ENCODE peak calls at places on chromosome 12, in four cellular contexts. S is HCT116, U is SK-N-SH, B is K562. L is an unnamed sample.
A peak's percentile ranks its signal among the peaks of the same experiment; 100 is the strongest.

GRCh38 chr12:132711169-132711843 is 664 bp downstream of the PGAM5 start:
- DNase-seq in S (no peak), U (peak; percentile 79), B (peak; percentile 44), L (no peak)

GRCh38 chr12:75815756-75816155 is 215.8 kb downstream of the PHLDA1 start:
- DNase-seq in S (no peak), U (no peak), B (no peak), L (no peak)

GRCh38 chr12:118430516-118430915 is 54.2 kb downstream of the SUDS3 start:
- DNase-seq in S (no peak), U (no peak), B (no peak), L (no peak)

GRCh38 chr12:133023566-133023965 is 13.7 kb upstream of the ZNF84 start:
- DNase-seq in S (no peak), U (no peak), B (no peak), L (no peak)

GRCh38 chr12:54381136-54381535 is 3.4 kb downstream of the ZNF385A start:
- DNase-seq in S (no peak), U (no peak), B (no peak), L (no peak)

GRCh38 chr12:91418691-91419090 is 236.1 kb upstream of the DCN start:
- DNase-seq in S (no peak), U (no peak), B (no peak), L (no peak)

GRCh38 chr12:115450017-115450416 is 766.0 kb upstream of the TBX3 start:
- DNase-seq in S (no peak), U (no peak), B (no peak), L (no peak)

GRCh38 chr12:16568873-16569272 is 37.1 kb downstream of the LMO3 start:
- DNase-seq in S (no peak), U (no peak), B (no peak), L (no peak)

GRCh38 chr12:74906224-74906623 is 303.4 kb downstream of the KCNC2 start:
- DNase-seq in S (no peak), U (no peak), B (no peak), L (peak; percentile 14)

GRCh38 chr12:62205348-62205747 is 54.9 kb upstream of the USP15 start:
- DNase-seq in S (no peak), U (no peak), B (no peak), L (peak; percentile 63)

GRCh38 chr12:49633703-49634311 is 10.4 kb downstream of the PRPF40B start:
- DNase-seq in S (no peak), U (no peak), B (no peak), L (no peak)

GRCh38 chr12:94380507-94380906 is 79.2 kb downstream of the CEP83 start:
- DNase-seq in S (no peak), U (no peak), B (no peak), L (peak; percentile 54)

GRCh38 chr12:64813733-64814132 is 10.7 kb upstream of the TBC1D30 start:
- DNase-seq in S (no peak), U (no peak), B (no peak), L (no peak)

GRCh38 chr12:74752196-74752595 is 214.6 kb downstream of the ATXN7L3B start:
- DNase-seq in S (no peak), U (no peak), B (no peak), L (no peak)

GRCh38 chr12:127245009-127245408 is 1022.0 kb upstream of the TMEM132C start:
- DNase-seq in S (no peak), U (no peak), B (no peak), L (no peak)

GRCh38 chr12:12715128-12715458 is 2.1 kb upstream of the CDKN1B start:
- DNase-seq in S (no peak), U (no peak), B (no peak), L (no peak)

GRCh38 chr12:131929530-131930456 is 717 bp downstream of the PUS1 start:
- DNase-seq in S (no peak), U (peak; percentile 73), B (peak; percentile 78), L (no peak)

GRCh38 chr12:108618079-108618952 is 15.4 kb downstream of the SELPLG start:
- DNase-seq in S (peak; percentile 64), U (peak; percentile 86), B (peak; percentile 84), L (peak; percentile 55)

GRCh38 chr12:116524311-116524710 is 34.9 kb upstream of the MAP1LC3B2 start:
- DNase-seq in S (no peak), U (no peak), B (no peak), L (no peak)

GRCh38 chr12:45234134-45234865 is 18.4 kb downstream of the ANO6 start:
- DNase-seq in S (peak; percentile 88), U (peak; percentile 33), B (peak; percentile 72), L (peak; percentile 92)

GRCh38 chr12:45232771-45233372 is 17.0 kb downstream of the ANO6 start:
- DNase-seq in S (peak; percentile 89), U (no peak), B (peak; percentile 48), L (peak; percentile 66)

GRCh38 chr12:45231515-45232145 is 15.7 kb downstream of the ANO6 start:
- DNase-seq in S (no peak), U (no peak), B (no peak), L (peak; percentile 65)

GRCh38 chr12:45232146-45232731 is 16.3 kb downstream of the ANO6 start:
- DNase-seq in S (no peak), U (no peak), B (no peak), L (no peak)

DNA sequence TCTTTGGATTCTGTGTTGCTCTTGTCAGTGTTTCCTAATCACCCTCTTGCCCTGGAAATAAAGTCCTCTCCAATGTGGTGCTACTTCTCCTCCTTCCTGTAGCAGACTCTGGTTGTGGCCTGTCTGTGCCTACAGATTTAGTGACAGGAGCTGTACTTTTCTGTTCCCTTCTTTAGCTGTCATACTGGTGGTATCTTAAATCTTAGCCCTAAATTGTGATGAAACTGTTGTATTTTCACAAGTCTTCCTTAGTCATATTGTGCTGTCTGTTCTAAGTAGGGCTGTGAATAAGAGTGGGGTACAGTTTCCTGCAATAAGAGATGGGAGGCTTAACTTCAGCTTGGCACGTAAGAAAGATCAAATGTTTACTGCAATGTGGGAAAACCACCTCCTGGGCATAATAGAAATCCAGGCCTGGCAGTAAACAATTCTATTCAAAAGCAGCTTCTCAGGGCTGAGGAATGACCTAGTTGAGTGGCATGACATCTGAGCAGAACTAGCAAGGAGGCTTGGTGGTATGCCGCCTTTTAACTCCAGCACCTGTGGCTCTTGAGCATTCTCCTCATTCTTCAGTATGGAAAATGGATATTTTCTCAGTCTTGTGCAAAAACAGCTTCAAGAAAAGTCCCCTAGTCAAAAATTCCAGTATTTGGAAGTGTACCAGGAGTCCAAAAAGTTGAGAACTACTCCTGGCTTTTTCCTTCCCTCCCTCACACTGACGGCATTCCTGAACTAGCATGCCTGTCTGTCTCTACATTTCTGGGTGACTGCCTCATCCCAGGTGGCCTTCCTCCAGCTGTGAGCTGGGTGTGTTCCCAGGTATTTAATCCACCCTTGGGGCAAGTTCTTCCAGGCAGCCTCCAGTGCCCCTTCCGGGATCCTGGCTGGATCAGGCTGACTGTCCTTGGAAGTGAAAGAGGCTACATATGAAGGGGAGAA is 19.5 kb downstream of the ANO6 start:
- DNase-seq in S (peak; percentile 62), U (no peak), B (no peak), L (peak; percentile 16)
- TF ChIP-seq JUND in S (peak; percentile 95), U (no peak), B (no peak), L (no peak)

DNA sequence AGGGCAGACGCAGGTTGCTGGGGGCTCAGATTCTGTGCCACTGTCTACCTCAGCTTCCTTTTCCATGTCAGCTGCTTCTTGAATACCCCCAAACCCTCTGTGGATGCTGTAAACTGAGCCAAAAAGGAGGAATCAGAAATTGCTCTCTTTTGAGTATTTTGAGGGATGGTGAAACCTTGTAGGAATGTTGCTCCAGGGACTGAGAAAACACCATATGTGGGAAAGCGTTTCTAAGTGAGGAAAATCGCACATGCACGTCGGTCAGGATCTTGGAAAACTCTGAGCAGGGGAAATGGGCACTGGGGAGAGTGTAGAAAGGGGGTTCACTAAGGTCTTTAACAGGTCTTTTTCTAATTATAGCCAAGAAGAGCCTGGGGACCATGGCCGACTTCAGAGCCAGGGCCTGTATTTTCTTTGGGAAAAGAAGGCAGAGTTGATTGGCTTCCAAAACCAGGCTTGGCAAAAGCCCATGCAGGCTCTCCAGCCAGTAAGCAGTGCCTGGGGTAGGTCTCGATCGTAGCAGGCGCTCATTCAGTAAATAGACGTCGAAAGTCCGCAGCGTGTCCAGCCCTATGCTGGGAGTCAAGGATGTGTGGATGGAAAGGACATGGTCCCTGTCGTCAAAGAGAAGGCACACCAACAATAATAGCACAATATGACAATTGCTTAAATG is 58.0 kb downstream of the NTF3 start:
- DNase-seq in S (no peak), U (no peak), B (no peak), L (no peak)
- TF ChIP-seq CTCF in S (no peak), U (no peak), B (no peak), L (no peak)

GRCh38 chr12:31037921-31038320 is 35.7 kb upstream of the DDX11 start:
- DNase-seq in S (no peak), U (no peak), B (no peak), L (no peak)

GRCh38 chr12:31034372-31034771 is 39.3 kb upstream of the DDX11 start:
- DNase-seq in S (peak; percentile 21), U (no peak), B (no peak), L (no peak)

GRCh38 chr12:31037028-31037427 is 36.6 kb upstream of the DDX11 start:
- DNase-seq in S (no peak), U (no peak), B (no peak), L (no peak)

GRCh38 chr12:31035226-31035625 is 38.4 kb upstream of the DDX11 start:
- DNase-seq in S (no peak), U (no peak), B (no peak), L (no peak)

DNA sequence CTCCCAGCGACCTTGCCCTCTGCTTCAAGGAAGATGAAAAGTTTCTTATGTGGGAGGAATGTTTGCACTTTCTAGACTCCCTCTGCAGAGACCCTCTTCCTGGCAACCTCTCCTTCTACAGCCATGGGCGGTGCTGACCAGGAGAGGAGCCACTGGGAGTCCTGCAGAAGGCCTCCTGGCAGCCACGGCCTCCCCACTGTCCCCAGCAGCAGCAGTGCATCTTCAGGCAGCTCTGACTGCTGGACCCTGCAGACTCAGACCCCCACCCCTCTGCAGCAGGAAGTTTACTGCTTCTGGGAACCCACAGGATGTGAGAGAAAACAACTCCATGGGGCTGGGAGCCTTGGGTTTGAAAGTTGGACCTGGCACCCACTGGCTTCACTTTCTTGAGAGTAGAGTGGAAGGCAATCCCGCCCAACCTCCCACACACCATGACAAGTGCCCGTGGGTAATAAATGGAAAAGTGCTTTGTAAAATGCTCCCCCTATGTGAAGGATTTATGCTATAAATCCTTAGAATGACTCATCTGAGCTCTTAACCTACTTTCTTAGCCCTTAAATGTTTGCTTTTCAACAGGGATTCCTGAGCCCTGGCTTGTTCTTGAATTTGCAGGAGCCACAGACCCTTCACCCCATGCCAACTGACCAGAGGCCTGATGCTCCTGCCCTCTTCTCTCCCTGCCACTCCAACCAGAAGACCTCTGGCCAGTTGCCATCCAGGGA is 37.6 kb upstream of the DDX11 start:
- DNase-seq in S (no peak), U (no peak), B (no peak), L (no peak)
- TF ChIP-seq JUND in S (no peak), U (no peak), B (no peak), L (no peak)

DNA sequence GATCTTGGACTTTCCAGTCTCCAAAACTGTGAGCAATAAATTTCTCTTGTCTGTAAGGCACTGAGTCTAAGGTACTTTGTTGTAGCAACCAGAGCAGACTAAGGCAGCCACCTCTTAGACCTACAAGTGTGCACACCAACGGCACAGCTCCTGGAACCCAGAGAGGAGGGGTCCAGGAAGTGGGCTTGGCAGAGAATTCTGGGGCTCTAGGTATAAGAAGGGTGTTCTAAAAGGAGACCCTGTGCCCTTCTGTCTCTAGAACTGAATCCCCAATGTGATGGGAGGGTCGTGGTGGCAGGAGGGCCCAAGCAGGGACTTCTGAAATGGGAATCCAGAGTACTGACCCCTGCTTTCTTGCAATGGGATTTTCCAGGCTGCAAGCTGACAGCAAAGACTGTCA is 13.5 kb upstream of the TFCP2 start:
- DNase-seq in S (no peak), U (peak; percentile 9), B (no peak), L (no peak)
- TF ChIP-seq CTCF in S (no peak), U (no peak), B (no peak), L (no peak)

L was measured in HepG2.